ENCODE peak calls at places on chromosome 7, in four cellular contexts. Z is right atrium auricular region, L is colonic mucosa, S is mucosa of descending colon. I is an unnamed sample.

GRCh38 chr7:57426629-57427003 is 23.4 kb upstream of the ZNF716 start:
- DNase-seq in Z (no peak), L (no peak), S (no peak), I (no peak)

GRCh38 chr7:119175916-119176627 is 951.6 kb downstream of the ANKRD7 start:
- DNase-seq in L (peak; percentile 51), Z (no peak), S (no peak), I (no peak)

GRCh38 chr7:100489824-100490223 is 6.1 kb downstream of the NYAP1 start:
- DNase-seq in S (peak; percentile 70), Z (no peak), L (peak; percentile 76), I (no peak)

GRCh38 chr7:10560497-10560896 is 413.2 kb upstream of the PHF14 start:
- DNase-seq in S (no peak), L (no peak), Z (no peak), I (no peak)

GRCh38 chr7:36515847-36516246 is 126.2 kb downstream of the ANLN start:
- DNase-seq in L (no peak), S (no peak), Z (no peak), I (no peak)

GRCh38 chr7:51949726-51950644 is 633.4 kb upstream of the COBL start:
- DNase-seq in Z (no peak), S (no peak), L (no peak), I (no peak)

GRCh38 chr7:107128748-107129147 is 40.1 kb upstream of the HBP1 start:
- DNase-seq in S (no peak), L (no peak), Z (no peak), I (no peak)

GRCh38 chr7:128830231-128831177 is at the start of gene FLNC:
- DNase-seq in L (no peak), S (no peak), Z (no peak), I (no peak)

GRCh38 chr7:135684134-135684533 is 21.8 kb downstream of the STMP1 start:
- DNase-seq in L (no peak), S (no peak), Z (no peak), I (no peak)

GRCh38 chr7:42237891-42238531 is 1.0 kb upstream of the GLI3 start:
- DNase-seq in S (peak; percentile 69), L (peak; percentile 70), Z (no peak), I (no peak)

GRCh38 chr7:135342887-135343286 is 109.2 kb downstream of the STRA8 start:
- DNase-seq in Z (no peak), L (no peak), S (no peak), I (no peak)

GRCh38 chr7:128687131-128687530 is 15.0 kb downstream of the GARIN1A start:
- DNase-seq in Z (no peak), L (no peak), S (no peak), I (no peak)

GRCh38 chr7:24587853-24588252 is 14.6 kb downstream of the PALS2 start:
- DNase-seq in Z (no peak), L (no peak), S (no peak), I (no peak)

GRCh38 chr7:157080111-157080730 is 58.5 kb upstream of the UBE3C start:
- DNase-seq in Z (no peak), S (no peak), L (no peak), I (no peak)

GRCh38 chr7:83212883-83213282 is 50.2 kb upstream of the PCLO start:
- DNase-seq in S (no peak), Z (no peak), L (no peak), I (no peak)

GRCh38 chr7:92778972-92779371 is 57.4 kb downstream of the CDK6 start:
- DNase-seq in Z (peak; percentile 69), S (no peak), L (no peak), I (no peak)

GRCh38 chr7:12756841-12757240 is 69.4 kb downstream of the ARL4A start:
- DNase-seq in L (no peak), Z (no peak), S (no peak), I (no peak)

GRCh38 chr7:1945558-1945957 is 275.5 kb downstream of the ELFN1 start:
- DNase-seq in L (no peak), S (no peak), Z (no peak), I (no peak)

GRCh38 chr7:8831386-8831785 is 398.0 kb downstream of the NXPH1 start:
- DNase-seq in L (no peak), Z (no peak), S (no peak), I (no peak)

GRCh38 chr7:77426521-77427051 is 10.4 kb upstream of the GSAP start:
- DNase-seq in S (no peak), Z (no peak), L (no peak), I (no peak)

GRCh38 chr7:140521426-140521825 is 42.1 kb upstream of the MKRN1 start:
- DNase-seq in S (no peak), L (no peak), Z (no peak), I (no peak)

GRCh38 chr7:98810166-98810802 is 59.5 kb downstream of the TMEM130 start:
- DNase-seq in S (no peak), Z (no peak), L (no peak), I (no peak)

GRCh38 chr7:151244156-151244870 is 4.2 kb downstream of the SMARCD3 start:
- DNase-seq in Z (no peak), S (no peak), L (peak; percentile 57), I (no peak)

GRCh38 chr7:134362587-134363483 is 46.1 kb upstream of the SLC35B4 start:
- DNase-seq in L (no peak), Z (no peak), S (no peak), I (no peak)

GRCh38 chr7:47034180-47034579 is 547.7 kb downstream of the TNS3 start:
- DNase-seq in Z (no peak), S (no peak), L (no peak), I (no peak)

GRCh38 chr7:105439174-105439893 is 50.6 kb upstream of the SRPK2 start:
- DNase-seq in L (peak; percentile 44), S (no peak), Z (no peak), I (no peak)

GRCh38 chr7:26180792-26181198 is 19.8 kb downstream of the HNRNPA2B1 start:
- DNase-seq in L (no peak), Z (no peak), S (no peak), I (no peak)

GRCh38 chr7:26181474-26182227 is 18.9 kb downstream of the HNRNPA2B1 start:
- DNase-seq in L (no peak), S (no peak), Z (no peak), I (no peak)

GRCh38 chr7:26183545-26184282 is 16.8 kb downstream of the HNRNPA2B1 start:
- DNase-seq in L (no peak), Z (no peak), S (no peak), I (no peak)

GRCh38 chr7:26182283-26182682 is 18.3 kb downstream of the HNRNPA2B1 start:
- DNase-seq in Z (no peak), S (no peak), L (no peak), I (no peak)

GRCh38 chr7:26182706-26183105 is 17.8 kb downstream of the HNRNPA2B1 start:
- DNase-seq in L (no peak), S (no peak), Z (no peak), I (no peak)
- H3K4me1 ChIP-seq in L (no peaks in the 10 kb centered on the region), S (no peaks in the 10 kb centered on the region), Z (peaks cover 23% of the 10 kb centered on the region), I (peaks cover 18% of the 10 kb centered on the region)

DNA sequence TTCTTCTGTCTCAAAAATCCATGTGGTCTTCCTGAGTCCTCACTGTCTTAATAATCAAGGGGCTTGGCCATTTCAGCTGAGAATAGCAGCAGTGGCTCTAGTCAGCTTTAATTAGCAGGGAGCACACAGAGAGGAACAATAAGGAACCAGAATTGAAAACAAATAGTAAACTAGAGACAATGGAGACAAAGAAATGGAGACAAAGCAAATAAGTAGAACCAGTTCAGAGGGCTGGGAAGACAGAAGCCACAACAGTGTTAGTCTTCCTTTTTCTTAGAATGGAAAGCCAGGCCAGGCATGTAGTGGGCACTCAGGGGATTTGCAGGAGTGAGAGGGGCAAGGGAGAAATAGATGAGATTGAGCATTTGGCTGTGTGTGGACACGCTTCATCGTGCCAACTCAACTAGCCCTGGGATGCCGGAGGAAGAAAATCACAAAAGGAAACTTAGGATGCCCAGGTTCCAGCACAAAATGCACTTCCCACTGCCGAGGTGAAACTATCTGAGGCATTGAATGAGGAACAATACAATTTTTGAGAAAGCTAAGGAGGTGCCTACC is 94.0 kb downstream of the CHN2 start:
- DNase-seq in Z (no peak), S (no peak), L (no peak), I (no peak)
- H3K4me1 ChIP-seq in Z (no peaks in the 10 kb centered on the region), S (peaks cover 10% of the 10 kb centered on the region), L (peaks cover 7% of the 10 kb centered on the region), I (no peaks in the 10 kb centered on the region)

GRCh38 chr7:44447874-44448425 is 42.5 kb downstream of the NUDCD3 start:
- DNase-seq in L (no peak), S (no peak), Z (no peak), I (no peak)
- H3K4me1 ChIP-seq in L (no peaks in the 10 kb centered on the region), S (no peaks in the 10 kb centered on the region), Z (peaks cover 38% of the 10 kb centered on the region), I (peaks cover 35% of the 10 kb centered on the region)

GRCh38 chr7:102028206-102028826 is 210.9 kb downstream of the CUX1 start:
- DNase-seq in L (no peak), Z (no peak), S (no peak), I (no peak)

GRCh38 chr7:102021841-102022618 is 204.6 kb downstream of the CUX1 start:
- DNase-seq in S (no peak), Z (no peak), L (no peak), I (no peak)

GRCh38 chr7:102024769-102025391 is 207.5 kb downstream of the CUX1 start:
- DNase-seq in L (peak; percentile 56), Z (no peak), S (no peak), I (no peak)

GRCh38 chr7:102019461-102019860 is 202.0 kb downstream of the CUX1 start:
- DNase-seq in Z (no peak), S (no peak), L (no peak), I (no peak)

DNA sequence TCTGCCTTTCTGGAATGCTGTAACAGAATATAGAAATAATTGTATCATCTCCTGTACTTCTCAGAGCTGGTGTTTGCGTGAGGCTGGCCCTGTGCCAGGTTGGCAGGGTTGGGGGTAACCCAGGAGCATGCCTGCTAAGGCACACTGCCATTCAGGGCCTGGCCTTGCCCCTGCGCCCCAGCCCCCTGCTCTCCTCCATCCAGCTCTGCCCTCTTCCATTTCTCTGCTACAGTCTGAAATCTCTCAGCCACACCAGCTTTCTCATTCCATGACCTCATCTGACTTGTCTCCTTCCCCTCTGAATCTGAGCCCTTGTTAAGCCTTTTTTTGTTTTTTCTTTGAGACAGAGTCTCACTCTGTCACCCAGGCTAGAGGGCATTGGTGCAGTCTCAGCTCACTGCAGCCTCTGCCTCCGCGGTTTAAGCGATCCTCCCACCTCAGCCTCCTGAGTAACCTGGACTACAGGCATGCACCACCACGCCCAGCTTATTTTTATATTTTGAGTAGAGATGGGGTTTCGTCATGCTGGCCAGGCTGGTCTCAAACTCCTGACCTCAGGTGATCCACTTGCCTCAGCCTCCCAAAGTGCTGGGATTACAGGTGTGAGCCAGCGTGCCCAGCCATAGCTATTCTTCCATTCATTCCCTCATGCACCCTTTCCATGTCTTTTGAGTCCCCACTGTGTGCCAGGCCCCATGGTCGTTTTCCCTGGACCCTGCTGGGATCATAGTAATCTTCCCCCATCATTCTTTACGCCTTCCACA is 206.8 kb downstream of the CUX1 start:
- DNase-seq in S (no peak), L (no peak), Z (no peak), I (no peak)
- H3K4me1 ChIP-seq in S (peaks cover 11% of the 10 kb centered on the region), L (no peaks in the 10 kb centered on the region), Z (peaks cover 9% of the 10 kb centered on the region), I (peaks cover 15% of the 10 kb centered on the region)

GRCh38 chr7:45033261-45033930 is 33.4 kb downstream of the CCM2 start:
- DNase-seq in Z (no peak), L (no peak), S (no peak), I (no peak)

GRCh38 chr7:45028920-45029344 is 28.9 kb downstream of the CCM2 start:
- DNase-seq in S (no peak), L (no peak), Z (no peak), I (no peak)

GRCh38 chr7:45032421-45032820 is 32.4 kb downstream of the CCM2 start:
- DNase-seq in L (no peak), S (no peak), Z (no peak), I (no peak)

GRCh38 chr7:45033931-45034290 is 33.9 kb downstream of the CCM2 start:
- DNase-seq in L (no peak), S (no peak), Z (no peak), I (no peak)

GRCh38 chr7:45031829-45032228 is 31.8 kb downstream of the CCM2 start:
- DNase-seq in S (no peak), L (no peak), Z (no peak), I (no peak)
- H3K4me1 ChIP-seq in S (peaks cover 9% of the 10 kb centered on the region), L (peaks cover 12% of the 10 kb centered on the region), Z (peaks cover 18% of the 10 kb centered on the region), I (no peaks in the 10 kb centered on the region)

I was measured in esophagus muscularis mucosa.